ENCODE peak calls at places on chromosomes 11 and 22, in four cellular contexts. M, E, J and F are unnamed samples.

GRCh38 chr11:37503411-37504065 is 905.5 kb upstream of the RAG2 start:
- DNase-seq in E (no peak), J (no peak), M (no peak), F (no peak)

GRCh38 chr11:35029979-35030378 is 109.0 kb upstream of the CD44 start:
- DNase-seq in J (peak; percentile 88), M (no peak), E (no peak), F (no peak)

GRCh38 chr11:62025429-62026105 is 58.1 kb upstream of the FTH1 start:
- DNase-seq in E (no peak), M (no peak), J (peak; percentile 95), F (peak; percentile 95)

GRCh38 chr11:28679795-28680194 is 571.6 kb downstream of the METTL15 start:
- DNase-seq in E (no peak), J (peak; percentile 75), M (no peak), F (no peak)

GRCh38 chr22:45903355-45904149 is 73.4 kb downstream of the WNT7B start:
- DNase-seq in J (peak; percentile 82), E (no peak), M (no peak), F (no peak)

GRCh38 chr11:63919267-63920125 is 2.5 kb upstream of the RCOR2 start:
- DNase-seq in J (peak; percentile 49), E (peak; percentile 79), M (peak; percentile 39), F (no peak)

GRCh38 chr22:50271519-50271970 is 1.4 kb upstream of the MAPK11 start:
- DNase-seq in M (peak; percentile 71), E (peak; percentile 64), J (peak; percentile 69), F (no peak)

GRCh38 chr22:38051900-38052862 is 5.0 kb upstream of the PICK1 start:
- DNase-seq in E (peak; percentile 92), M (peak; percentile 83), J (peak; percentile 78), F (peak; percentile 68)

GRCh38 chr22:49255741-49256318 is 571.8 kb downstream of the BRD1 start:
- DNase-seq in E (no peak), M (no peak), J (no peak), F (no peak)

GRCh38 chr11:72307439-72307838 is 63.5 kb upstream of the PHOX2A start:
- DNase-seq in M (no peak), E (no peak), J (no peak), F (no peak)

GRCh38 chr11:21546715-21547114 is 646.2 kb upstream of the ANO5 start:
- DNase-seq in M (no peak), J (no peak), E (no peak), F (no peak)

GRCh38 chr11:65786008-65786785 is 666 bp upstream of the OVOL1 start:
- DNase-seq in J (no peak), M (no peak), E (no peak), F (no peak)

GRCh38 chr11:128784059-128784804 is 82.9 kb downstream of the KCNJ1 start:
- DNase-seq in J (no peak), M (no peak), E (no peak), F (no peak)

GRCh38 chr11:64331569-64332371 is 8.2 kb upstream of the CCDC88B start:
- DNase-seq in E (peak; percentile 53), M (peak; percentile 37), J (peak; percentile 90), F (peak; percentile 73)

GRCh38 chr11:61757213-61757862 is 4.9 kb downstream of the MYRF start:
- DNase-seq in J (no peak), M (no peak), E (no peak), F (no peak)

GRCh38 chr11:90916706-90917105 is 693.9 kb upstream of the CHORDC1 start:
- DNase-seq in M (no peak), E (no peak), J (no peak), F (no peak)

GRCh38 chr11:121104223-121104831 is 3.3 kb downstream of the TECTA start:
- DNase-seq in M (no peak), E (no peak), J (no peak), F (no peak)

GRCh38 chr11:124864892-124865180 is 396 bp upstream of the ROBO3 start:
- DNase-seq in M (no peak), J (no peak), E (no peak), F (no peak)

GRCh38 chr11:124867700-124868099 is 2.5 kb downstream of the ROBO3 start:
- DNase-seq in E (peak; percentile 60), J (peak; percentile 45), M (peak; percentile 35), F (no peak)

GRCh38 chr11:124865181-124865901 is at the start of gene ROBO3:
- DNase-seq in E (no peak), M (no peak), J (peak; percentile 26), F (no peak)

GRCh38 chr11:124864176-124864891 is 898 bp upstream of the ROBO3 start:
- DNase-seq in M (no peak), E (no peak), J (no peak), F (no peak)

DNA sequence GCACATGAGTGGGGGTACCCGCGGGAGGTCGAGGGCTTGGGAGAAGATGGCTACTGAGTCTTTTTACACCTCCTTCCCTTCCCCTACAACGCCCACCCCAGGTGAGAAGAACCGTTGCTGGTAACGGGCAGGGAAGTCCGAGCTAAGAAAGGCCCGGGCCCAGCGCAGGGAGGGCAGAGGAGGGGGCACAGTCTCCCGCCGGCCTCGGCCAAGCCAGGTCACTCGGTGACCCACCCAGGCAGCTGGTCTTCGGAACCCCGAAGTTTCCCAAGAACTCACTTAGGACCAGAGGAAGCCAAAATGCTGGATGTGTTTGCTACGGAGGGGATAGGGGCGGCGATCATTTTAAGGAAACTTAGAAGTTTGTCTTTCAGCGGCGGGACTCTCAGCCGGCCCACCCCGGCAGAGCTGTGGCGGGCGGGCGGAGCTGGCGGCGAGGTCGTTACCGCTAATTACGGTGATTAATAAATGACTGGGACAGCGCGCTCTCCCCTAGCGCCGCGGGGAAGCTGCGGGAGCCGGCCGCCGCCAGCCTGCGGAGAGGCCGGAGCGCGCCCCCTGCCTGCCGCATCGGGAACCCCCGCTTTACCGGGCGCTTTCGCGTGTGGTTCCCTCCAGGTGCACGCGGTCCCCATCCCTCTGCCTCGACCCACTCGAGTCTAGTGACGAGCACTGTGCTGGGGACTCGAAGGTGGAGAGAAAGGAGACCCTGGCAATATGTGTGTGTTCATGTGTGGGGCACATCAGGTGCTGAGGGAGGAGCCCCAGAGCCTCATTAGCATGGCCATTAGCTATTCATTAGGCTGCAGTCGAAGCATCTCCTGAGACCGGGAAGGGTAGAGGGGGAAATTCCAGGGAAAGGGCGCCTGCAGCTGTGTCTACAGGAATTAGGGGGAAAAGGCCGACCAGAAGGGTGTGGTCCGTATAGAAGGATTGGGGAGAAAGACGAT is 945 bp downstream of the ROBO3 start:
- DNase-seq in E (peak; percentile 70), J (peak; percentile 39), M (no peak), F (no peak)
- H3K4me3 ChIP-seq in E (peak overlapping the region; percentile 27), J (no peak overlapping the region), M (peak overlapping the region; percentile 8), F (no peak overlapping the region)

GRCh38 chr11:67367836-67368227 is 5.6 kb downstream of the CLCF1 start:
- DNase-seq in J (no peak), E (no peak), M (no peak), F (no peak)
- H3K4me1 ChIP-seq in J (peaks cover 62% of the 10 kb centered on the region), E (no peaks in the 10 kb centered on the region), M (no peaks in the 10 kb centered on the region), F (peaks cover 72% of the 10 kb centered on the region)

GRCh38 chr11:102280237-102280833 is 36.9 kb upstream of the BIRC3 start:
- DNase-seq in J (no peak), E (no peak), M (peak; percentile 53), F (no peak)
- H3K4me3 ChIP-seq in J (no peak overlapping the region), E (no peak overlapping the region), M (no peak overlapping the region), F (no peak overlapping the region)

GRCh38 chr22:42438293-42438650 is 6.1 kb upstream of the NFAM1 start:
- DNase-seq in E (no peak), J (no peak), M (peak; percentile 10), F (no peak)
- H3K4me1 ChIP-seq in E (peaks cover 8% of the 10 kb centered on the region), J (peaks cover 22% of the 10 kb centered on the region), M (peaks cover 3% of the 10 kb centered on the region), F (peaks cover 10% of the 10 kb centered on the region)